ENCODE peak calls at places on chromosomes 3 and 15, in eight cellular contexts. One of them, this sample, is unnamed.

GRCh38 chr3:119778811-119779210 is 3.1 kb upstream of the NR1I2 start:
- DNase-seq in lower leg skin: no peak
- DNase-seq in ovary: no peak
- DNase-seq in heart left ventricle: no peak
- DNase-seq in suprapubic skin: no peak
- DNase-seq in body of pancreas: no peak
- DNase-seq in NB4: no peak
- DNase-seq in H1: no peak
- DNase-seq in this sample: no peak

GRCh38 chr3:169886671-169887070 is 16.9 kb upstream of the LRRC31 start:
- DNase-seq in lower leg skin: no peak
- DNase-seq in ovary: peak; percentile 31
- DNase-seq in heart left ventricle: peak; percentile 90
- DNase-seq in suprapubic skin: no peak
- DNase-seq in body of pancreas: peak; percentile 41
- DNase-seq in NB4: no peak
- DNase-seq in H1: no peak
- DNase-seq in this sample: no peak

GRCh38 chr3:13524979-13525669 is 23.8 kb upstream of the FBLN2 start:
- DNase-seq in lower leg skin: no peak
- DNase-seq in ovary: no peak
- DNase-seq in heart left ventricle: no peak
- DNase-seq in suprapubic skin: no peak
- DNase-seq in body of pancreas: no peak
- DNase-seq in NB4: no peak
- DNase-seq in H1: no peak
- DNase-seq in this sample: no peak

GRCh38 chr3:9168230-9168629 is 81.2 kb downstream of the SRGAP3 start:
- DNase-seq in lower leg skin: no peak
- DNase-seq in ovary: no peak
- DNase-seq in heart left ventricle: no peak
- DNase-seq in suprapubic skin: no peak
- DNase-seq in body of pancreas: no peak
- DNase-seq in NB4: no peak
- DNase-seq in H1: no peak
- DNase-seq in this sample: no peak

GRCh38 chr15:57376695-57377477 is 581 bp downstream of the CGNL1 start:
- DNase-seq in lower leg skin: peak; percentile 88
- DNase-seq in ovary: no peak
- DNase-seq in heart left ventricle: peak; percentile 40
- DNase-seq in suprapubic skin: no peak
- DNase-seq in body of pancreas: peak; percentile 58
- DNase-seq in NB4: peak; percentile 15
- DNase-seq in H1: no peak
- DNase-seq in this sample: no peak

GRCh38 chr3:138125548-138126221 is 6.5 kb downstream of the A4GNT start:
- DNase-seq in lower leg skin: no peak
- DNase-seq in ovary: no peak
- DNase-seq in heart left ventricle: no peak
- DNase-seq in suprapubic skin: no peak
- DNase-seq in body of pancreas: no peak
- DNase-seq in NB4: peak; percentile 80
- DNase-seq in H1: no peak
- DNase-seq in this sample: no peak

GRCh38 chr3:19937459-19938362 is 3.7 kb upstream of the EFHB start:
- DNase-seq in lower leg skin: no peak
- DNase-seq in ovary: no peak
- DNase-seq in heart left ventricle: no peak
- DNase-seq in suprapubic skin: no peak
- DNase-seq in body of pancreas: no peak
- DNase-seq in NB4: no peak
- DNase-seq in H1: no peak
- DNase-seq in this sample: no peak

GRCh38 chr3:123344941-123345594 is 103.8 kb downstream of the ADCY5 start:
- DNase-seq in lower leg skin: no peak
- DNase-seq in ovary: no peak
- DNase-seq in heart left ventricle: no peak
- DNase-seq in suprapubic skin: no peak
- DNase-seq in body of pancreas: no peak
- DNase-seq in NB4: no peak
- DNase-seq in H1: no peak
- DNase-seq in this sample: no peak

GRCh38 chr3:99965077-99965476 is 147.4 kb downstream of the CMSS1 start:
- DNase-seq in lower leg skin: no peak
- DNase-seq in ovary: no peak
- DNase-seq in heart left ventricle: no peak
- DNase-seq in suprapubic skin: no peak
- DNase-seq in body of pancreas: peak; percentile 38
- DNase-seq in NB4: no peak
- DNase-seq in H1: no peak
- DNase-seq in this sample: no peak

GRCh38 chr3:118833075-118833474 is 201.6 kb downstream of the IGSF11 start:
- DNase-seq in lower leg skin: no peak
- DNase-seq in ovary: no peak
- DNase-seq in heart left ventricle: no peak
- DNase-seq in suprapubic skin: no peak
- DNase-seq in body of pancreas: no peak
- DNase-seq in NB4: no peak
- DNase-seq in H1: no peak
- DNase-seq in this sample: no peak

GRCh38 chr3:99659032-99659431 is 20.6 kb downstream of the COL8A1 start:
- DNase-seq in lower leg skin: no peak
- DNase-seq in ovary: no peak
- DNase-seq in heart left ventricle: peak; percentile 67
- DNase-seq in suprapubic skin: no peak
- DNase-seq in body of pancreas: no peak
- DNase-seq in NB4: peak; percentile 39
- DNase-seq in H1: no peak
- DNase-seq in this sample: no peak

GRCh38 chr15:64426845-64427465 is 33.4 kb upstream of the ZNF609 start:
- DNase-seq in lower leg skin: no peak
- DNase-seq in ovary: no peak
- DNase-seq in heart left ventricle: no peak
- DNase-seq in suprapubic skin: no peak
- DNase-seq in body of pancreas: no peak
- DNase-seq in NB4: peak; percentile 45
- DNase-seq in H1: no peak
- DNase-seq in this sample: no peak

GRCh38 chr3:186929676-186930075 is 650 bp upstream of the ST6GAL1 start:
- DNase-seq in lower leg skin: no peak
- DNase-seq in ovary: no peak
- DNase-seq in heart left ventricle: no peak
- DNase-seq in suprapubic skin: no peak
- DNase-seq in body of pancreas: no peak
- DNase-seq in NB4: no peak
- DNase-seq in H1: no peak
- DNase-seq in this sample: no peak

GRCh38 chr3:134937256-134938023 is 142.4 kb downstream of the EPHB1 start:
- DNase-seq in lower leg skin: peak; percentile 48
- DNase-seq in ovary: no peak
- DNase-seq in heart left ventricle: no peak
- DNase-seq in suprapubic skin: no peak
- DNase-seq in body of pancreas: no peak
- DNase-seq in NB4: no peak
- DNase-seq in H1: peak; percentile 17
- DNase-seq in this sample: no peak

GRCh38 chr3:71930056-71930991 is 145.4 kb upstream of the PROK2 start:
- DNase-seq in lower leg skin: no peak
- DNase-seq in ovary: no peak
- DNase-seq in heart left ventricle: peak; percentile 28
- DNase-seq in suprapubic skin: no peak
- DNase-seq in body of pancreas: no peak
- DNase-seq in NB4: peak; percentile 45
- DNase-seq in H1: no peak
- DNase-seq in this sample: no peak

GRCh38 chr3:181558870-181559269 is 152.9 kb upstream of the SOX2 start:
- DNase-seq in lower leg skin: no peak
- DNase-seq in ovary: no peak
- DNase-seq in heart left ventricle: peak; percentile 52
- DNase-seq in suprapubic skin: no peak
- DNase-seq in body of pancreas: no peak
- DNase-seq in NB4: no peak
- DNase-seq in H1: no peak
- DNase-seq in this sample: no peak

GRCh38 chr3:169563775-169564059 is 99.8 kb downstream of the MECOM start:
- DNase-seq in lower leg skin: no peak
- DNase-seq in ovary: no peak
- DNase-seq in heart left ventricle: no peak
- DNase-seq in suprapubic skin: no peak
- DNase-seq in body of pancreas: no peak
- DNase-seq in NB4: no peak
- DNase-seq in H1: no peak
- DNase-seq in this sample: no peak

GRCh38 chr3:37787027-37787868 is 74.4 kb upstream of the CTDSPL start:
- DNase-seq in lower leg skin: no peak
- DNase-seq in ovary: no peak
- DNase-seq in heart left ventricle: no peak
- DNase-seq in suprapubic skin: no peak
- DNase-seq in body of pancreas: no peak
- DNase-seq in NB4: no peak
- DNase-seq in H1: no peak
- DNase-seq in this sample: no peak

GRCh38 chr3:64353256-64353655 is 128.0 kb upstream of the PRICKLE2 start:
- DNase-seq in lower leg skin: no peak
- DNase-seq in ovary: no peak
- DNase-seq in heart left ventricle: no peak
- DNase-seq in suprapubic skin: no peak
- DNase-seq in body of pancreas: no peak
- DNase-seq in NB4: no peak
- DNase-seq in H1: no peak
- DNase-seq in this sample: no peak

GRCh38 chr3:4495294-4496110 is 2.4 kb downstream of the ITPR1 start:
- DNase-seq in lower leg skin: no peak
- DNase-seq in ovary: no peak
- DNase-seq in heart left ventricle: no peak
- DNase-seq in suprapubic skin: no peak
- DNase-seq in body of pancreas: no peak
- DNase-seq in NB4: peak; percentile 43
- DNase-seq in H1: no peak
- DNase-seq in this sample: no peak
- TF ChIP-seq POLR2A in lower leg skin: no peak
- TF ChIP-seq POLR2A in ovary: no peak
- TF ChIP-seq POLR2A in heart left ventricle: no peak
- TF ChIP-seq POLR2A in suprapubic skin: no peak
- TF ChIP-seq POLR2A in body of pancreas: no peak
- TF ChIP-seq POLR2A in NB4: no peak
- TF ChIP-seq POLR2A in H1: no peak
- TF ChIP-seq POLR2A in this sample: no peak

GRCh38 chr3:171801738-171802600 is 8.3 kb downstream of the PLD1 start:
- DNase-seq in lower leg skin: no peak
- DNase-seq in ovary: no peak
- DNase-seq in heart left ventricle: no peak
- DNase-seq in suprapubic skin: no peak
- DNase-seq in body of pancreas: no peak
- DNase-seq in NB4: no peak
- DNase-seq in H1: no peak
- DNase-seq in this sample: no peak
- TF ChIP-seq POLR2A in lower leg skin: no peak
- TF ChIP-seq POLR2A in ovary: no peak
- TF ChIP-seq POLR2A in heart left ventricle: no peak
- TF ChIP-seq POLR2A in suprapubic skin: no peak
- TF ChIP-seq POLR2A in body of pancreas: no peak
- TF ChIP-seq POLR2A in NB4: no peak
- TF ChIP-seq POLR2A in H1: no peak
- TF ChIP-seq POLR2A in this sample: no peak

GRCh38 chr3:117145677-117146076 is 436.1 kb downstream of the TUSC7 start:
- DNase-seq in lower leg skin: no peak
- DNase-seq in ovary: no peak
- DNase-seq in heart left ventricle: no peak
- DNase-seq in suprapubic skin: no peak
- DNase-seq in body of pancreas: no peak
- DNase-seq in NB4: no peak
- DNase-seq in H1: no peak
- DNase-seq in this sample: no peak
- TF ChIP-seq POLR2A in lower leg skin: no peak
- TF ChIP-seq POLR2A in ovary: no peak
- TF ChIP-seq POLR2A in heart left ventricle: no peak
- TF ChIP-seq POLR2A in suprapubic skin: no peak
- TF ChIP-seq POLR2A in body of pancreas: no peak
- TF ChIP-seq POLR2A in NB4: no peak
- TF ChIP-seq POLR2A in H1: no peak
- TF ChIP-seq POLR2A in this sample: no peak

GRCh38 chr3:48686538-48687219 is 964 bp upstream of the NCKIPSD start:
- DNase-seq in lower leg skin: no peak
- DNase-seq in ovary: no peak
- DNase-seq in heart left ventricle: no peak
- DNase-seq in suprapubic skin: no peak
- DNase-seq in body of pancreas: no peak
- DNase-seq in NB4: no peak
- DNase-seq in H1: no peak
- DNase-seq in this sample: no peak

GRCh38 chr3:48687220-48687678 is 1.5 kb upstream of the NCKIPSD start:
- DNase-seq in lower leg skin: no peak
- DNase-seq in ovary: no peak
- DNase-seq in heart left ventricle: no peak
- DNase-seq in suprapubic skin: no peak
- DNase-seq in body of pancreas: no peak
- DNase-seq in NB4: no peak
- DNase-seq in H1: no peak
- DNase-seq in this sample: no peak

GRCh38 chr3:48685293-48685602 is 467 bp downstream of the NCKIPSD start:
- DNase-seq in lower leg skin: no peak
- DNase-seq in ovary: no peak
- DNase-seq in heart left ventricle: no peak
- DNase-seq in suprapubic skin: no peak
- DNase-seq in body of pancreas: no peak
- DNase-seq in NB4: no peak
- DNase-seq in H1: no peak
- DNase-seq in this sample: no peak

GRCh38 chr3:48684480-48685143 is 1.1 kb downstream of the NCKIPSD start:
- DNase-seq in lower leg skin: peak; percentile 88
- DNase-seq in ovary: peak; percentile 65
- DNase-seq in heart left ventricle: peak; percentile 67
- DNase-seq in suprapubic skin: no peak
- DNase-seq in body of pancreas: no peak
- DNase-seq in NB4: peak; percentile 63
- DNase-seq in H1: no peak
- DNase-seq in this sample: no peak

DNA sequence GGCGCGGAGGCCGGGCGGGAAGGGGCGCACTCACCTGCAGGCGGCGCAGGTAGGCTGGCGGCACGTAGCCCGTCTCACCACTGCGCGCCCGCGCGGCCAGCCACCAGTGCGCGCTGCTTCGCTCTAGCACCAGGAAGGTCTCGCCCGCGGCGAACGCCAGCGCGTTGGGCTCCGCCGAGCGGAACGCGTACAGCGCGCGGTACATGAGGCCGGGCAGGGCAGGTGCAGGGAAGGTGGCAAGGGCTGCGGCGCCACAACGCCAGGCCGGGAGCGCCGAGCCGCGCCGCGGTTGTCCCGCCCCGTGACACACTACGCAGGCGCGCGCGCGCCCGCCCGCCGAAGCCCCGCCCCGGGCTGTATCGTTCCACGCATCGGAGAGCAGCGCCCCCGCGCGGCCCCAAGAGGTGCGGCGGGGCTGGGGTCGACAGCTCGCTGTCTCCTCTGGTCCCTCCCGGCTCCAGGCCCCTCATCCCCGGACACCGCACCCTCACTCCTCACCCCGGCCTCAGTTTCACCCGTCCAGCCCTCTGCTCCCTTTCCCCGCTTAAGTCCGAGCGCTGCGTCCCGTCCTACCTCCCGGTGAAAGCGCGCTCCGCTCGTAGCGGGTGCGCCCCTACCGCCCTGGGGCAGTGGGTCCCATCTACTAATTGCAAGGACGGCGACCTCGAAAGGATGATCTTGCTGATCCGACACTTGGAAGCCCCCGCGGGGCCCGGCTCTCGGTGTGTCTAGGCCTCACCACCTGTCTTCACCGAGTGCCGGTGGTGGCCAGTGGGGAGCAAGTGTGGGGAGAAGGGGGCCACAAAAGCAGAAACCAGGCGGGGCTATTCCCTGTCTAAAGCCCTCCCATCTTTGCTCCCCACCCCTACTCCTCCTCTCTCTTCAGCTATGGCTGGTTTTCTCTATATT is at the start of gene NCKIPSD:
- DNase-seq in lower leg skin: peak; percentile 97
- DNase-seq in ovary: peak; percentile 93
- DNase-seq in heart left ventricle: peak; percentile 88
- DNase-seq in suprapubic skin: peak; percentile 95
- DNase-seq in body of pancreas: peak; percentile 92
- DNase-seq in NB4: peak; percentile 86
- DNase-seq in H1: no peak
- DNase-seq in this sample: no peak
- TF ChIP-seq POLR2A in lower leg skin: peak; percentile 43
- TF ChIP-seq POLR2A in ovary: peak; percentile 90
- TF ChIP-seq POLR2A in heart left ventricle: peak; percentile 92
- TF ChIP-seq POLR2A in suprapubic skin: peak; percentile 26
- TF ChIP-seq POLR2A in body of pancreas: peak; percentile 73
- TF ChIP-seq POLR2A in NB4: peak; percentile 74
- TF ChIP-seq POLR2A in H1: peak; percentile 86
- TF ChIP-seq POLR2A in this sample: peak; percentile 72